ENCODE peak calls at places on chromosomes 5 and 9, in nine cellular contexts. W, F, B, I, J, G, U, Y and Q are unnamed samples.

GRCh38 chr5:104016650-104017049 is 454.1 kb upstream of the NUDT12 start:
- DNase-seq in W (no peak), F (no peak), B (no peak), I (no peak), J (no peak), G (no peak), U (no peak), Y (no peak), Q (no peak)

GRCh38 chr5:88254320-88254719 is 14.3 kb downstream of the TMEM161B start:
- DNase-seq in W (no peak), F (no peak), B (no peak), I (no peak), J (no peak), G (no peak), U (no peak), Y (no peak), Q (no peak)

GRCh38 chr5:143235423-143235822 is 168.1 kb downstream of the NR3C1 start:
- DNase-seq in W (peak), F (no peak), B (no peak), I (no peak), J (no peak), G (no peak), U (no peak), Y (no peak), Q (no peak)

GRCh38 chr5:135460246-135461033 is 8.3 kb upstream of the TIFAB start:
- DNase-seq in W (no peak), F (no peak), B (no peak), I (no peak), J (no peak), G (no peak), U (no peak), Y (no peak), Q (no peak)

GRCh38 chr9:103444157-103444556 is 449.0 kb downstream of the CYLC2 start:
- DNase-seq in W (no peak), F (no peak), B (no peak), I (no peak), J (no peak), G (no peak), U (no peak), Y (no peak), Q (no peak)

GRCh38 chr9:95167998-95168397 is 149.5 kb downstream of the FANCC start:
- DNase-seq in W (peak), F (no peak), B (no peak), I (no peak), J (peak), G (peak), U (no peak), Y (peak), Q (no peak)

GRCh38 chr5:58974601-58975000 is 391.7 kb downstream of the RAB3C start:
- DNase-seq in W (no peak), F (no peak), B (no peak), I (no peak), J (no peak), G (no peak), U (no peak), Y (no peak), Q (no peak)

GRCh38 chr5:15703901-15704300 is 203.9 kb downstream of the FBXL7 start:
- DNase-seq in W (no peak), F (no peak), B (no peak), I (no peak), J (no peak), G (no peak), U (no peak), Y (no peak), Q (no peak)

GRCh38 chr5:131186561-131187256 is 16.0 kb downstream of the LYRM7 start:
- DNase-seq in W (no peak), F (no peak), B (no peak), I (no peak), J (no peak), G (no peak), U (no peak), Y (no peak), Q (no peak)

GRCh38 chr9:126682928-126683697 is 69.4 kb downstream of the LMX1B start:
- DNase-seq in W (no peak), F (peak), B (no peak), I (no peak), J (no peak), G (no peak), U (no peak), Y (no peak), Q (no peak)

GRCh38 chr9:130728721-130729120 is 35.1 kb downstream of the EXOSC2 start:
- DNase-seq in W (no peak), F (no peak), B (no peak), I (no peak), J (no peak), G (no peak), U (no peak), Y (no peak), Q (no peak)

GRCh38 chr9:134882204-134882785 is 1.7 kb downstream of the FCN2 start:
- DNase-seq in W (peak), F (no peak), B (no peak), I (no peak), J (no peak), G (no peak), U (no peak), Y (no peak), Q (no peak)